ENCODE peak calls at places on chromosomes 3 and 15, in nine cellular contexts. I is HT1080; G is NCI-H2081; K is GM23248; C is renal cortical epithelial cell; L is CD8-positive, alpha-beta memory T cell; A is brain pericyte; N is astrocyte of the spinal cord; W is SK-MEL-5. X is an unnamed sample.

GRCh38 chr15:67901922-67902321 is 62.1 kb upstream of the RNU6-1 start:
- DNase-seq in L (no peak), A (no peak), I (no peak), W (no peak), K (no peak), N (no peak), C (no peak), G (no peak), X (no peak)

GRCh38 chr3:99789322-99789721 is 28.3 kb upstream of the CMSS1 start:
- DNase-seq in K (peak; percentile 82), W (peak; percentile 80), L (no peak), G (peak; percentile 28), A (peak; percentile 38), N (peak; percentile 70), I (peak; percentile 63), C (peak; percentile 67), X (no peak)

GRCh38 chr3:46314517-46314916 is 39.4 kb upstream of the CCR2 start:
- DNase-seq in I (no peak), N (no peak), G (no peak), C (no peak), L (no peak), A (no peak), W (no peak), K (no peak), X (no peak)

GRCh38 chr3:40845916-40846315 is 321.2 kb downstream of the ZNF621 start:
- DNase-seq in W (no peak), C (no peak), K (no peak), L (no peak), G (no peak), N (no peak), A (no peak), I (no peak), X (no peak)

GRCh38 chr3:177550667-177551066 is 353.4 kb upstream of the TBL1XR1 start:
- DNase-seq in N (no peak), C (no peak), A (no peak), W (no peak), G (no peak), I (no peak), K (no peak), L (no peak), X (no peak)

GRCh38 chr3:4551826-4552442 is 58.8 kb downstream of the ITPR1 start:
- DNase-seq in K (no peak), W (no peak), C (no peak), A (no peak), L (no peak), I (no peak), G (no peak), N (no peak), X (no peak)

GRCh38 chr3:71809321-71809720 is 24.4 kb upstream of the PROK2 start:
- DNase-seq in C (no peak), W (no peak), G (no peak), L (no peak), A (no peak), I (no peak), K (peak; percentile 9), N (no peak), X (no peak)

GRCh38 chr15:23035964-23036566 is 3.3 kb downstream of the TUBGCP5 start:
- DNase-seq in G (peak; percentile 26), I (peak; percentile 64), W (peak; percentile 76), N (peak; percentile 43), L (peak; percentile 32), A (no peak), C (peak; percentile 41), K (peak; percentile 71), X (peak; percentile 49)

GRCh38 chr3:54322354-54322753 is 200.0 kb downstream of the CACNA2D3 start:
- DNase-seq in K (no peak), G (peak; percentile 40), W (no peak), L (no peak), A (no peak), I (no peak), N (no peak), C (peak; percentile 98), X (no peak)

GRCh38 chr15:81899024-81899423 is 146.8 kb downstream of the MEX3B start:
- DNase-seq in L (no peak), N (no peak), A (no peak), G (no peak), W (no peak), K (no peak), C (no peak), I (no peak), X (no peak)

GRCh38 chr3:195838714-195839113 is 27.0 kb upstream of the MUC4 start:
- DNase-seq in W (no peak), C (no peak), N (no peak), A (no peak), I (no peak), L (no peak), K (no peak), G (no peak), X (no peak)

GRCh38 chr3:119695480-119695879 is 7.3 kb upstream of the CFAP91 start:
- DNase-seq in N (no peak), A (no peak), C (no peak), L (no peak), G (no peak), W (peak; percentile 71), K (peak; percentile 30), I (peak; percentile 81), X (no peak)

GRCh38 chr3:127637971-127638370 is 9.0 kb downstream of the PODXL2 start:
- DNase-seq in K (no peak), W (no peak), C (peak; percentile 69), N (no peak), A (no peak), L (no peak), I (no peak), G (no peak), X (no peak)

GRCh38 chr15:78937132-78937739 is 7.6 kb downstream of the CTSH start:
- DNase-seq in A (no peak), C (no peak), K (no peak), W (no peak), N (no peak), I (no peak), G (no peak), L (no peak), X (no peak)

GRCh38 chr3:164515256-164515655 is 563.0 kb downstream of the SI start:
- DNase-seq in A (no peak), N (no peak), K (no peak), L (no peak), C (no peak), G (no peak), I (no peak), W (no peak), X (no peak)

GRCh38 chr15:45642203-45642932 is 7.5 kb downstream of the SQOR start:
- DNase-seq in N (peak; percentile 85), G (no peak), I (peak; percentile 81), A (no peak), W (no peak), K (peak; percentile 85), C (peak; percentile 80), L (no peak), X (no peak)

GRCh38 chr15:34609658-34610057 is 26.2 kb upstream of the GOLGA8B start:
- DNase-seq in A (no peak), L (peak; percentile 11), G (no peak), N (no peak), W (no peak), K (no peak), C (no peak), I (no peak), X (no peak)

GRCh38 chr3:178987745-178988144 is 83.9 kb downstream of the ZMAT3 start:
- DNase-seq in A (no peak), W (no peak), G (no peak), L (no peak), N (no peak), C (no peak), K (no peak), I (no peak), X (no peak)

GRCh38 chr3:172221550-172221949 is 182.2 kb downstream of the FNDC3B start:
- DNase-seq in N (peak; percentile 59), C (peak; percentile 82), G (no peak), A (no peak), W (no peak), L (no peak), I (peak; percentile 75), K (peak; percentile 87), X (no peak)

GRCh38 chr3:152574461-152575079 is 260.4 kb upstream of the P2RY1 start:
- DNase-seq in G (peak; percentile 69), C (peak; percentile 44), N (peak; percentile 70), K (peak; percentile 80), W (peak; percentile 77), L (no peak), I (peak; percentile 70), A (peak; percentile 25), X (peak; percentile 15)

GRCh38 chr3:10983219-10983916 is 9.2 kb upstream of the SLC6A1 start:
- DNase-seq in A (no peak), L (no peak), G (no peak), I (peak; percentile 24), N (peak; percentile 43), W (peak; percentile 57), K (peak; percentile 61), C (peak; percentile 31), X (no peak)

GRCh38 chr15:92012368-92012629 is 158.8 kb downstream of the SLCO3A1 start:
- DNase-seq in L (no peak), W (no peak), K (peak; percentile 59), N (no peak), C (peak; percentile 63), G (no peak), I (no peak), A (no peak), X (no peak)

GRCh38 chr3:124663690-124664089 is 66.6 kb upstream of the UMPS start:
- DNase-seq in A (no peak), L (no peak), N (peak; percentile 6), W (no peak), K (peak; percentile 67), I (no peak), C (no peak), G (no peak), X (no peak)